ENCODE peak calls at places on chromosome 15, in five cellular contexts. One of them, this sample, is unnamed.

GRCh38 chr15:70023769-70024491 is 73.8 kb downstream of the TLE3 start:
- DNase-seq in Kasumi-1: no peak
- DNase-seq in Ammon's horn: peak; percentile 51
- DNase-seq in endothelial cell of umbilical vein: no peak
- DNase-seq in NCI-H748 treated with DMSO at 0.1 percent for 48 hours: peak; percentile 50
- DNase-seq in this sample: peak; percentile 75

GRCh38 chr15:33114484-33114767 is 80.1 kb downstream of the FMN1 start:
- DNase-seq in NCI-H748 treated with DMSO at 0.1 percent for 48 hours: no peak
- DNase-seq in Ammon's horn: no peak
- DNase-seq in Kasumi-1: no peak
- DNase-seq in endothelial cell of umbilical vein: no peak
- DNase-seq in this sample: no peak

GRCh38 chr15:67174864-67175573 is 79.4 kb downstream of the AAGAB start:
- DNase-seq in Ammon's horn: no peak
- DNase-seq in Kasumi-1: no peak
- DNase-seq in endothelial cell of umbilical vein: peak; percentile 90
- DNase-seq in NCI-H748 treated with DMSO at 0.1 percent for 48 hours: no peak
- DNase-seq in this sample: no peak

GRCh38 chr15:39455502-39455991 is 125.3 kb upstream of the THBS1 start:
- DNase-seq in Ammon's horn: no peak
- DNase-seq in NCI-H748 treated with DMSO at 0.1 percent for 48 hours: peak; percentile 13
- DNase-seq in Kasumi-1: no peak
- DNase-seq in endothelial cell of umbilical vein: no peak
- DNase-seq in this sample: peak; percentile 31

GRCh38 chr15:55344206-55344605 is 25.2 kb downstream of the PIGB start:
- DNase-seq in Kasumi-1: no peak
- DNase-seq in Ammon's horn: no peak
- DNase-seq in endothelial cell of umbilical vein: no peak
- DNase-seq in NCI-H748 treated with DMSO at 0.1 percent for 48 hours: no peak
- DNase-seq in this sample: peak; percentile 18

GRCh38 chr15:97189152-97189551 is 771.4 kb upstream of the ARRDC4 start:
- DNase-seq in Kasumi-1: no peak
- DNase-seq in Ammon's horn: no peak
- DNase-seq in endothelial cell of umbilical vein: no peak
- DNase-seq in NCI-H748 treated with DMSO at 0.1 percent for 48 hours: no peak
- DNase-seq in this sample: peak; percentile 34

GRCh38 chr15:99141943-99142342 is 37.1 kb downstream of the SYNM start:
- DNase-seq in Kasumi-1: no peak
- DNase-seq in NCI-H748 treated with DMSO at 0.1 percent for 48 hours: no peak
- DNase-seq in endothelial cell of umbilical vein: no peak
- DNase-seq in Ammon's horn: no peak
- DNase-seq in this sample: no peak

GRCh38 chr15:83837946-83838571 is 184.1 kb downstream of the ADAMTSL3 start:
- DNase-seq in Kasumi-1: peak; percentile 19
- DNase-seq in Ammon's horn: peak; percentile 72
- DNase-seq in endothelial cell of umbilical vein: no peak
- DNase-seq in NCI-H748 treated with DMSO at 0.1 percent for 48 hours: no peak
- DNase-seq in this sample: peak; percentile 76

GRCh38 chr15:70741677-70742293 is 21.6 kb downstream of the UACA start:
- DNase-seq in Ammon's horn: no peak
- DNase-seq in NCI-H748 treated with DMSO at 0.1 percent for 48 hours: peak; percentile 6
- DNase-seq in endothelial cell of umbilical vein: peak; percentile 71
- DNase-seq in Kasumi-1: no peak
- DNase-seq in this sample: peak; percentile 62

GRCh38 chr15:90240856-90241255 is 6.8 kb downstream of the GDPGP1 start:
- DNase-seq in NCI-H748 treated with DMSO at 0.1 percent for 48 hours: no peak
- DNase-seq in Ammon's horn: no peak
- DNase-seq in endothelial cell of umbilical vein: no peak
- DNase-seq in Kasumi-1: no peak
- DNase-seq in this sample: no peak

GRCh38 chr15:26889298-26889898 is 22.5 kb downstream of the GABRA5 start:
- DNase-seq in Ammon's horn: peak; percentile 89
- DNase-seq in endothelial cell of umbilical vein: peak; percentile 75
- DNase-seq in Kasumi-1: peak; percentile 29
- DNase-seq in NCI-H748 treated with DMSO at 0.1 percent for 48 hours: peak; percentile 42
- DNase-seq in this sample: peak; percentile 60

GRCh38 chr15:82680200-82681102 is 29.2 kb downstream of the AP3B2 start:
- DNase-seq in NCI-H748 treated with DMSO at 0.1 percent for 48 hours: peak; percentile 44
- DNase-seq in endothelial cell of umbilical vein: no peak
- DNase-seq in Kasumi-1: no peak
- DNase-seq in Ammon's horn: no peak
- DNase-seq in this sample: peak; percentile 9

GRCh38 chr15:100602822-100603393 is 519 bp downstream of the ASB7 start:
- DNase-seq in endothelial cell of umbilical vein: peak; percentile 38
- DNase-seq in Kasumi-1: peak; percentile 49
- DNase-seq in NCI-H748 treated with DMSO at 0.1 percent for 48 hours: no peak
- DNase-seq in Ammon's horn: peak; percentile 3
- DNase-seq in this sample: peak; percentile 2

GRCh38 chr15:42508263-42508690 is 12.8 kb downstream of the SNAP23 start:
- DNase-seq in Ammon's horn: no peak
- DNase-seq in endothelial cell of umbilical vein: no peak
- DNase-seq in NCI-H748 treated with DMSO at 0.1 percent for 48 hours: no peak
- DNase-seq in Kasumi-1: no peak
- DNase-seq in this sample: no peak

GRCh38 chr15:73305331-73306211 is 63.2 kb downstream of the HCN4 start:
- DNase-seq in endothelial cell of umbilical vein: peak; percentile 30
- DNase-seq in Kasumi-1: peak; percentile 64
- DNase-seq in Ammon's horn: peak; percentile 74
- DNase-seq in NCI-H748 treated with DMSO at 0.1 percent for 48 hours: peak; percentile 66
- DNase-seq in this sample: peak; percentile 71